ENCODE peak calls at places on chromosomes 13 and 19, in ten cellular contexts. One of them, this sample, is unnamed.
A peak's percentile ranks its signal among the peaks of the same experiment; 100 is the strongest.

GRCh38 chr19:44626067-44626624 is 12.8 kb downstream of the IGSF23 start:
- DNase-seq in HTR-8/SVneo: peak; percentile 69
- DNase-seq in activated T-cell treated with anti-CD3 and anti-CD28 coated beads for 1 hour: no peak
- DNase-seq in M059J: peak; percentile 99
- DNase-seq in NCI-H460: no peak
- DNase-seq in thyroid gland: peak; percentile 15
- DNase-seq in HFF-Myc: peak; percentile 76
- DNase-seq in effector CD4-positive, alpha-beta T cell: no peak
- DNase-seq in amygdala: no peak
- DNase-seq in HT1080: peak; percentile 96
- DNase-seq in this sample: peak; percentile 99

GRCh38 chr19:46692918-46693722 is 23.8 kb downstream of the PRKD2 start:
- DNase-seq in HTR-8/SVneo: no peak
- DNase-seq in activated T-cell treated with anti-CD3 and anti-CD28 coated beads for 1 hour: no peak
- DNase-seq in M059J: peak; percentile 51
- DNase-seq in NCI-H460: no peak
- DNase-seq in thyroid gland: no peak
- DNase-seq in HFF-Myc: no peak
- DNase-seq in effector CD4-positive, alpha-beta T cell: no peak
- DNase-seq in amygdala: no peak
- DNase-seq in HT1080: no peak
- DNase-seq in this sample: no peak

GRCh38 chr13:110575322-110576069 is 14.0 kb upstream of the RAB20 start:
- DNase-seq in HTR-8/SVneo: no peak
- DNase-seq in activated T-cell treated with anti-CD3 and anti-CD28 coated beads for 1 hour: no peak
- DNase-seq in M059J: peak; percentile 32
- DNase-seq in NCI-H460: peak; percentile 22
- DNase-seq in thyroid gland: no peak
- DNase-seq in HFF-Myc: no peak
- DNase-seq in effector CD4-positive, alpha-beta T cell: no peak
- DNase-seq in amygdala: no peak
- DNase-seq in HT1080: peak; percentile 20
- DNase-seq in this sample: peak; percentile 61

GRCh38 chr13:52749446-52749845 is 9.8 kb upstream of the CNMD start:
- DNase-seq in HTR-8/SVneo: no peak
- DNase-seq in activated T-cell treated with anti-CD3 and anti-CD28 coated beads for 1 hour: no peak
- DNase-seq in M059J: no peak
- DNase-seq in NCI-H460: no peak
- DNase-seq in thyroid gland: no peak
- DNase-seq in HFF-Myc: no peak
- DNase-seq in effector CD4-positive, alpha-beta T cell: no peak
- DNase-seq in amygdala: no peak
- DNase-seq in HT1080: no peak
- DNase-seq in this sample: no peak

GRCh38 chr13:23087884-23088283 is 92.9 kb upstream of the SGCG start:
- DNase-seq in HTR-8/SVneo: no peak
- DNase-seq in activated T-cell treated with anti-CD3 and anti-CD28 coated beads for 1 hour: no peak
- DNase-seq in M059J: peak; percentile 32
- DNase-seq in NCI-H460: peak; percentile 4
- DNase-seq in thyroid gland: no peak
- DNase-seq in HFF-Myc: no peak
- DNase-seq in effector CD4-positive, alpha-beta T cell: no peak
- DNase-seq in amygdala: no peak
- DNase-seq in HT1080: peak; percentile 25
- DNase-seq in this sample: peak; percentile 36

GRCh38 chr19:31249217-31249616 is 100.0 kb downstream of the TSHZ3 start:
- DNase-seq in HTR-8/SVneo: no peak
- DNase-seq in activated T-cell treated with anti-CD3 and anti-CD28 coated beads for 1 hour: no peak
- DNase-seq in M059J: no peak
- DNase-seq in NCI-H460: no peak
- DNase-seq in thyroid gland: peak; percentile 66
- DNase-seq in HFF-Myc: no peak
- DNase-seq in effector CD4-positive, alpha-beta T cell: no peak
- DNase-seq in amygdala: no peak
- DNase-seq in HT1080: no peak
- DNase-seq in this sample: no peak

GRCh38 chr13:39417643-39418042 is 185.3 kb downstream of the LHFPL6 start:
- DNase-seq in HTR-8/SVneo: peak; percentile 20
- DNase-seq in activated T-cell treated with anti-CD3 and anti-CD28 coated beads for 1 hour: no peak
- DNase-seq in M059J: peak; percentile 74
- DNase-seq in NCI-H460: no peak
- DNase-seq in thyroid gland: no peak
- DNase-seq in HFF-Myc: peak; percentile 16
- DNase-seq in effector CD4-positive, alpha-beta T cell: no peak
- DNase-seq in amygdala: no peak
- DNase-seq in HT1080: peak; percentile 84
- DNase-seq in this sample: peak; percentile 78

GRCh38 chr13:66805657-66806056 is 424.5 kb downstream of the PCDH9 start:
- DNase-seq in HTR-8/SVneo: no peak
- DNase-seq in activated T-cell treated with anti-CD3 and anti-CD28 coated beads for 1 hour: no peak
- DNase-seq in M059J: no peak
- DNase-seq in NCI-H460: no peak
- DNase-seq in thyroid gland: no peak
- DNase-seq in HFF-Myc: no peak
- DNase-seq in effector CD4-positive, alpha-beta T cell: no peak
- DNase-seq in amygdala: no peak
- DNase-seq in HT1080: no peak
- DNase-seq in this sample: peak; percentile 6

GRCh38 chr13:79538757-79539156 is 57.8 kb downstream of the NDFIP2 start:
- DNase-seq in HTR-8/SVneo: no peak
- DNase-seq in activated T-cell treated with anti-CD3 and anti-CD28 coated beads for 1 hour: no peak
- DNase-seq in M059J: no peak
- DNase-seq in NCI-H460: no peak
- DNase-seq in thyroid gland: no peak
- DNase-seq in HFF-Myc: no peak
- DNase-seq in effector CD4-positive, alpha-beta T cell: no peak
- DNase-seq in amygdala: no peak
- DNase-seq in HT1080: no peak
- DNase-seq in this sample: no peak

GRCh38 chr13:85709072-85709471 is 90.1 kb downstream of the SLITRK6 start:
- DNase-seq in HTR-8/SVneo: no peak
- DNase-seq in activated T-cell treated with anti-CD3 and anti-CD28 coated beads for 1 hour: no peak
- DNase-seq in M059J: no peak
- DNase-seq in NCI-H460: no peak
- DNase-seq in thyroid gland: no peak
- DNase-seq in HFF-Myc: no peak
- DNase-seq in effector CD4-positive, alpha-beta T cell: no peak
- DNase-seq in amygdala: no peak
- DNase-seq in HT1080: no peak
- DNase-seq in this sample: no peak

GRCh38 chr19:17946965-17947784 is 14.4 kb downstream of the CCDC124 start:
- DNase-seq in HTR-8/SVneo: no peak
- DNase-seq in activated T-cell treated with anti-CD3 and anti-CD28 coated beads for 1 hour: peak; percentile 27
- DNase-seq in M059J: peak; percentile 36
- DNase-seq in NCI-H460: no peak
- DNase-seq in thyroid gland: no peak
- DNase-seq in HFF-Myc: no peak
- DNase-seq in effector CD4-positive, alpha-beta T cell: peak; percentile 33
- DNase-seq in amygdala: no peak
- DNase-seq in HT1080: no peak
- DNase-seq in this sample: no peak

GRCh38 chr13:41457589-41458186 is 338 bp downstream of the RGCC start:
- DNase-seq in HTR-8/SVneo: no peak
- DNase-seq in activated T-cell treated with anti-CD3 and anti-CD28 coated beads for 1 hour: peak; percentile 30
- DNase-seq in M059J: no peak
- DNase-seq in NCI-H460: no peak
- DNase-seq in thyroid gland: no peak
- DNase-seq in HFF-Myc: no peak
- DNase-seq in effector CD4-positive, alpha-beta T cell: peak; percentile 32
- DNase-seq in amygdala: no peak
- DNase-seq in HT1080: no peak
- DNase-seq in this sample: no peak

This sample was measured in EL.